ENCODE peak calls at places on chromosomes 13 and 19, in nine cellular contexts. J, W, S, X, T, G, U, N and Y are unnamed samples.

GRCh38 chr19:16197188-16197621 is 506 bp upstream of the AP1M1 start:
- DNase-seq in J (no peak), N (no peak), T (no peak), S (no peak), W (no peak), G (peak), U (no peak), X (no peak), Y (no peak)

GRCh38 chr19:17605761-17606745 is 50.6 kb downstream of the COLGALT1 start:
- DNase-seq in N (peak), X (peak), S (peak), T (peak), W (peak), G (peak), U (no peak), J (peak), Y (peak)

GRCh38 chr19:53897459-53897858 is 11.6 kb upstream of the CACNG7 start:
- DNase-seq in U (no peak), J (no peak), W (no peak), T (no peak), S (no peak), X (no peak), N (no peak), G (no peak), Y (no peak)

GRCh38 chr13:77696863-77697207 is 652 bp upstream of the SLAIN1 start:
- DNase-seq in J (no peak), S (no peak), N (no peak), T (no peak), G (no peak), X (no peak), U (no peak), W (no peak), Y (no peak)

GRCh38 chr13:79044415-79044814 is 361.6 kb downstream of the RBM26 start:
- DNase-seq in X (no peak), N (no peak), S (no peak), T (no peak), U (no peak), G (no peak), W (no peak), J (no peak), Y (no peak)

GRCh38 chr19:55830656-55831055 is 1.1 kb downstream of the NLRP11 start:
- DNase-seq in S (no peak), N (no peak), X (no peak), W (no peak), U (no peak), T (no peak), J (no peak), G (no peak), Y (no peak)

GRCh38 chr19:40294560-40294959 is 9.4 kb upstream of the AKT2 start:
- DNase-seq in S (no peak), X (no peak), N (no peak), G (no peak), J (no peak), T (no peak), W (no peak), U (no peak), Y (no peak)

GRCh38 chr13:89726690-89727435 is 1620.6 kb upstream of the MIR17HG start:
- DNase-seq in J (no peak), N (no peak), W (no peak), G (peak), S (no peak), T (no peak), U (peak), X (no peak), Y (no peak)

GRCh38 chr19:46256855-46257254 is 27.3 kb downstream of the IGFL1 start:
- DNase-seq in U (no peak), W (no peak), S (no peak), J (no peak), N (no peak), X (no peak), T (no peak), G (no peak), Y (no peak)

GRCh38 chr19:39498262-39499081 is at the start of gene DLL3:
- DNase-seq in N (no peak), J (no peak), W (no peak), G (no peak), T (no peak), S (no peak), U (no peak), X (no peak), Y (no peak)

GRCh38 chr13:92553470-92554114 is 673.0 kb upstream of the GPC6 start:
- DNase-seq in U (no peak), T (no peak), X (no peak), S (no peak), W (no peak), N (no peak), J (no peak), G (no peak), Y (no peak)

GRCh38 chr13:42354246-42355117 is 82.5 kb downstream of the AKAP11 start:
- DNase-seq in T (no peak), N (no peak), W (no peak), G (peak), U (no peak), X (no peak), S (no peak), J (no peak), Y (no peak)

GRCh38 chr19:6947745-6948144 is 60.4 kb downstream of the ADGRE1 start:
- DNase-seq in W (peak), X (no peak), G (peak), J (no peak), U (peak), N (no peak), S (peak), T (no peak), Y (no peak)